ENCODE peak calls at places on chromosomes 3 and 15, in four cellular contexts. Y, N, I and X are unnamed samples.

GRCh38 chr3:185009650-185010049 is 143.2 kb downstream of the C3orf70 start:
- DNase-seq in Y (no peak), N (no peak), I (no peak), X (no peak)

GRCh38 chr3:39638286-39638685 is 170.8 kb downstream of the MOBP start:
- DNase-seq in Y (no peak), N (no peak), I (no peak), X (no peak)

GRCh38 chr3:33716227-33716626 is 1.8 kb downstream of the CLASP2 start:
- DNase-seq in Y (no peak), N (no peak), I (no peak), X (no peak)

GRCh38 chr3:173653781-173654180 is 256.2 kb downstream of the NLGN1 start:
- DNase-seq in Y (no peak), N (no peak), I (no peak), X (no peak)

GRCh38 chr3:123584284-123584987 is 417 bp downstream of the HACD2 start:
- DNase-seq in Y (peak), N (no peak), I (peak), X (peak)

GRCh38 chr15:43346305-43346704 is 15.9 kb upstream of the LCMT2 start:
- DNase-seq in Y (no peak), N (no peak), I (peak), X (no peak)

GRCh38 chr3:43259626-43260025 is 26.7 kb upstream of the SNRK start:
- DNase-seq in Y (no peak), N (no peak), I (no peak), X (no peak)

GRCh38 chr3:44955917-44956316 is 20.1 kb downstream of the ZDHHC3 start:
- DNase-seq in Y (no peak), N (no peak), I (no peak), X (no peak)

GRCh38 chr3:42728056-42728455 is 25.5 kb upstream of the HHATL start:
- DNase-seq in Y (no peak), N (peak), I (no peak), X (no peak)

GRCh38 chr15:23647421-23648375 is at the start of gene MAGEL2:
- DNase-seq in Y (no peak), N (no peak), I (no peak), X (no peak)

GRCh38 chr3:71066849-71067261 is 516.7 kb downstream of the FOXP1 start:
- DNase-seq in Y (no peak), N (no peak), I (peak), X (no peak)

GRCh38 chr3:45488581-45488980 is 100.2 kb downstream of the LARS2 start:
- DNase-seq in Y (no peak), N (no peak), I (no peak), X (no peak)

DNA sequence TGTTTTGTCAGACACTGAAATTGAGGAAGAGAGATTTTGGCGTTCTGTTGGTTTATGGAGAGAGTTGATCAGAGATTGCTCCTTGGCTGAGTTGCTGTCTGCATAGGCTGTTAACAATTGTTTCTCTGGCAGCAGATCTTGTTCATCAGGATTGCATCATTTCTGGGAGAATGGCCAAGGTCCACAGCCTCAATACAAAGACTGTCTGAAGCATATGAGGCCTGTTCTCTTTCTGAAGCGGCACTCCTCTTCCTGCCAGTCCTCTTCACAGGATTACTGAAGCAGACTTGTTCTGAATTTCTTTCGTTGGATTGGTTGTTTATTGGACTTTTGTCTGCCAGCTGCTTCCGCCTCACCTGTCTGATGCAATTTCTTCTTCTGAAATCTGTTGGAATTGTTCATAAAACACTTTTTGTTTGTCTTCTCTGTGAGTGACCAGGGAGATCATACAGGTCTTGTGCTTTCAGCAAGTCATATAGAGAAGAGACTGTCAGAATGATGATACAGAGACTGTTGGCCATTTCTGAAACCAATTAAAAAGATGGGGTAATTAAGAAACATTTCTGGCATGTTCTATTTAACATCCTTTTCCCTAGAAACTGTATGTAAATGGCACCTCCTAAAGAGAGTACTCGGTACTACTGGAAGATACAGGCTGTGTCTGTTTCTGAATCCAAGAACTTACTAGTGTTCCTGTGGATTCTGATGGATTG is 25.5 kb downstream of the SETD5 start:
- DNase-seq in Y (peak), N (no peak), I (peak), X (no peak)
- TF ChIP-seq CTCF in Y (peak), N (peak), I (peak), X (peak)

DNA sequence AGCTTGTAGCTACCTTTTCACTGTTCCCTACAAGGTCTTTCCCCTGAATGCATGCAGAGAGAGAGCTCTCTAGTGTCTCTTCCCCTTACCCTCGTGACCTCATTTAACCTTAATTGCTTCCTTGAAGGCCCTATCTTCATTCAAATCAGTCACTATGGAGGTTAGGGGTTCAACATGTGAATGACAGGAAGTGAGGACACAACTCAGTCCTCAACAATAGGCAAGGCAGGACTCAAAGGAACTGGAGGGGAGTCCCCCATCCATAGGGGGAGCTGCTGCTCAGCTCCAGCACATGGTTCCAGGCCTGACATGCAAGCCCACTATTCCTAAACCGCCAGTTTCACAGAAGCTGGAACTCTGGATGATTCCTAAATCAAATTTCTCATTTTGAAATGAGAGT is 33.8 kb upstream of the GYG1 start:
- DNase-seq in Y (no peak), N (no peak), I (peak), X (no peak)
- TF ChIP-seq CTCF in Y (peak), N (peak), I (no peak), X (no peak)

GRCh38 chr3:32106929-32107362 is 526 bp downstream of the GPD1L start:
- DNase-seq in Y (peak), N (peak), I (no peak), X (peak)

GRCh38 chr3:32106132-32106928 is at the start of gene GPD1L:
- DNase-seq in Y (peak), N (peak), I (peak), X (peak)

GRCh38 chr3:32110233-32110760 is 3.9 kb downstream of the GPD1L start:
- DNase-seq in Y (no peak), N (no peak), I (no peak), X (no peak)

GRCh38 chr3:32111560-32111959 is 5.1 kb downstream of the GPD1L start:
- DNase-seq in Y (no peak), N (no peak), I (no peak), X (no peak)

GRCh38 chr3:32109256-32109655 is 2.8 kb downstream of the GPD1L start:
- DNase-seq in Y (peak), N (peak), I (no peak), X (no peak)
- TF ChIP-seq CTCF in Y (no peak), N (no peak), I (no peak), X (no peak)

GRCh38 chr3:197002701-197003454 is 26.7 kb downstream of the MELTF start:
- DNase-seq in Y (peak), N (peak), I (peak), X (peak)

GRCh38 chr3:197001972-197002700 is 27.5 kb downstream of the MELTF start:
- DNase-seq in Y (peak), N (peak), I (no peak), X (no peak)

GRCh38 chr3:196998966-196999760 is 30.5 kb downstream of the MELTF start:
- DNase-seq in Y (no peak), N (no peak), I (no peak), X (no peak)

GRCh38 chr3:197000211-197000610 is 29.4 kb downstream of the MELTF start:
- DNase-seq in Y (no peak), N (no peak), I (no peak), X (no peak)

DNA sequence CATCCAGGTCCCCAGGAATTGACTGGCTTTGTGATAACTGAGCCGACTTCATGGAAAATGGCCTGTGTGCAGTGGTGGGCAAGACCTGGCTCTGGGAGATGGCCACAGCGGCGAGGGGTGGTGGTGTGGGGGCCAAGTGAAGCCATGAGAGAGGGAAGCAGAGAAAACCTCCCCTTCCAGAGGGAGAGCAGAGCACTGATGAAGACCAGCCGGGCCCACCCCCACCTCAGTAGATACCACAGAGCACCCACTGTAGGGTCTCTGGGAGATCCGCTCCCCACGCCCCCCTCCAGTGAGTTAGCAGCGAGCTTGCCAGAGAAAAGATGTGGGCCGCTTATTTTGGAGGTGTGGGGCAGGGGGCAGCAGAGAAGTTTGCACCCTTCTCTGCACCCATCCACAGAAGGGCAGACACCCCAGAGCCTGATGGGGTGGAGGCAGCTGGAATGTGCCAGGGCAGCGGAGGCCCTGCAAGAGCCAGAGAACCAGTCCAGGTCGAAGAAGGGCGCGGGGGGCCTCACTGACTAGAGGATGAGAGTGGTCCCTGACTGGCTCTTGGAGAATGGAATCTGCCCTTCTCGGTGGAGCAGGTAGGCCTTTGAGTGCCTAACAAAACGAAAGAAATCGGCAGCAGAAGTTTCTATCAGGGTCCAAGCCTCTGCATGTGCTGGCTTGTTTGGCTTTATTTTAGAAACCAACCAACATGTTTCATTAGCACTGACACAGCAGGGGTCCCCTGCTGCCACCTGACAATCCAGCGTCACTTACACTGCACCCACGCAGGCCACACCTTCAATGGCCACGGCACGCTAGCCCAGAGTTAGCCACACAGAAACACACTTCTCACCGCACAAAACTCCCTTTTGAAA is 28.3 kb downstream of the MELTF start:
- DNase-seq in Y (no peak), N (no peak), I (no peak), X (no peak)
- TF ChIP-seq CTCF in Y (no peak), N (no peak), I (no peak), X (no peak)

GRCh38 chr3:137259089-137259488 is 301.3 kb downstream of the IL20RB start:
- DNase-seq in Y (no peak), N (no peak), I (no peak), X (no peak)

GRCh38 chr3:137263982-137264777 is 306.4 kb downstream of the IL20RB start:
- DNase-seq in Y (peak), N (no peak), I (no peak), X (no peak)

GRCh38 chr3:137259709-137260108 is 301.9 kb downstream of the IL20RB start:
- DNase-seq in Y (no peak), N (no peak), I (no peak), X (no peak)
- TF ChIP-seq CTCF in Y (no peak), N (no peak), I (no peak), X (no peak)

GRCh38 chr3:170852307-170852706 is 17.7 kb downstream of the RPL22L1 start:
- DNase-seq in Y (no peak), N (no peak), I (no peak), X (no peak)

GRCh38 chr3:170844377-170844776 is 25.6 kb downstream of the RPL22L1 start:
- DNase-seq in Y (no peak), N (no peak), I (no peak), X (no peak)

GRCh38 chr3:170848294-170848917 is 21.6 kb downstream of the RPL22L1 start:
- DNase-seq in Y (no peak), N (no peak), I (no peak), X (peak)
- TF ChIP-seq CTCF in Y (peak), N (peak), I (no peak), X (no peak)

GRCh38 chr3:180855364-180855763 is 57.1 kb upstream of the FXR1 start:
- DNase-seq in Y (no peak), N (no peak), I (no peak), X (no peak)
- TF ChIP-seq CTCF in Y (peak), N (no peak), I (no peak), X (peak)

GRCh38 chr15:34619151-34619550 is 35.7 kb upstream of the GOLGA8B start:
- DNase-seq in Y (no peak), N (no peak), I (no peak), X (no peak)

GRCh38 chr15:34613997-34614396 is 30.5 kb upstream of the GOLGA8B start:
- DNase-seq in Y (no peak), N (no peak), I (no peak), X (no peak)

GRCh38 chr15:34620122-34620521 is 36.7 kb upstream of the GOLGA8B start:
- DNase-seq in Y (no peak), N (no peak), I (no peak), X (no peak)

GRCh38 chr15:34618073-34618472 is 34.6 kb upstream of the GOLGA8B start:
- DNase-seq in Y (no peak), N (no peak), I (no peak), X (no peak)

DNA sequence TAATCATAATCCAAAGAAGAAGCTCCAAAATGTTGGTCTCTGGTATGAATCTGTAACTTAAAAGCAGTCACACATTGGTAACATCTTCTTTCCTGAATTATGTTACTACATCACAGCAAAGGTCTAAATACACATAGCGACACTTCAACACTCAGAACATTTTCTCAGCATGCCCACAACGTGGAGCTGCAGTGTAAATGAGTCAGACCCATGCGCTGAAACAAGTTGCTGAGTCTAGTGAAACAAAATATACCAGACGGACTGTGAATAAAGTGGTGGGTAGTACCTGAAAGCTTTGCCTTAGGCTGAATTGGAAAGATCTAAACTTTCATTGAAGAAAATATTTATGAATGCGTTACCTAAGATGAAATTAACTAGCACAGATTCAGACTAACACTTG is 33.2 kb upstream of the GOLGA8B start:
- DNase-seq in Y (no peak), N (no peak), I (no peak), X (no peak)
- TF ChIP-seq CTCF in Y (no peak), N (no peak), I (no peak), X (no peak)